ENCODE peak calls at places on chromosomes 7 and 10, in five cellular contexts. H is trophoblast cell, L is epithelial cell of esophagus, S is kidney, W is GM12878. G is an unnamed sample.

GRCh38 chr10:49171326-49172140 is 16.7 kb downstream of the TMEM273 start:
- DNase-seq in S (no peak), W (no peak), H (no peak), L (no peak), G (no peak)

GRCh38 chr7:118573065-118573464 is 348.6 kb downstream of the ANKRD7 start:
- DNase-seq in S (no peak), W (no peak), H (peak), L (peak), G (no peak)

GRCh38 chr7:45151967-45152366 is 5.6 kb upstream of the RAMP3 start:
- DNase-seq in W (no peak), S (no peak), L (no peak), H (no peak), G (no peak)

GRCh38 chr10:32379314-32379949 is 32.5 kb upstream of the EPC1 start:
- DNase-seq in S (no peak), L (peak), H (no peak), W (no peak), G (peak)

GRCh38 chr10:13984647-13985155 is 346.0 kb downstream of the FRMD4A start:
- DNase-seq in H (no peak), S (no peak), L (peak), W (no peak), G (peak)

GRCh38 chr7:22563115-22563514 is 63.1 kb upstream of the STEAP1B start:
- DNase-seq in L (no peak), H (no peak), W (no peak), S (no peak), G (peak)

GRCh38 chr7:47690902-47691558 is 109.1 kb upstream of the TNS3 start:
- DNase-seq in S (no peak), L (no peak), W (no peak), H (no peak), G (peak)

GRCh38 chr7:14424675-14425074 is 435.2 kb upstream of the ETV1 start:
- DNase-seq in W (no peak), H (no peak), S (no peak), L (peak), G (no peak)

GRCh38 chr7:146660839-146661238 is 544.2 kb downstream of the CNTNAP2 start:
- DNase-seq in L (no peak), H (no peak), W (no peak), S (no peak), G (no peak)

GRCh38 chr7:14236834-14237233 is 247.4 kb upstream of the ETV1 start:
- DNase-seq in S (no peak), W (no peak), H (no peak), L (no peak), G (no peak)

GRCh38 chr7:153628825-153629224 is 423.4 kb upstream of the DPP6 start:
- DNase-seq in S (no peak), L (no peak), H (no peak), W (no peak), G (no peak)

GRCh38 chr10:133056001-133056400 is 31.7 kb upstream of the ADGRA1 start:
- DNase-seq in S (no peak), H (no peak), W (no peak), L (no peak), G (no peak)

GRCh38 chr10:6977641-6978627 is 397.9 kb upstream of the PRKCQ start:
- DNase-seq in H (no peak), L (no peak), S (no peak), W (no peak), G (no peak)

GRCh38 chr7:55427800-55428199 is 62.7 kb downstream of the LANCL2 start:
- DNase-seq in W (no peak), L (no peak), H (no peak), S (no peak), G (no peak)

GRCh38 chr7:30977896-30978564 is 14.3 kb downstream of the GHRHR start:
- DNase-seq in L (peak), H (no peak), S (no peak), W (no peak), G (peak)

GRCh38 chr10:21600804-21601512 is 66.9 kb downstream of the MLLT10 start:
- DNase-seq in W (no peak), H (no peak), S (no peak), L (peak), G (no peak)

GRCh38 chr10:31318854-31319601 is at the start of gene ZEB1:
- DNase-seq in S (peak), L (peak), W (no peak), H (peak), G (peak)

GRCh38 chr10:89047397-89047796 is 56.8 kb downstream of the FAS start:
- DNase-seq in S (no peak), L (no peak), W (no peak), H (no peak), G (no peak)

DNA sequence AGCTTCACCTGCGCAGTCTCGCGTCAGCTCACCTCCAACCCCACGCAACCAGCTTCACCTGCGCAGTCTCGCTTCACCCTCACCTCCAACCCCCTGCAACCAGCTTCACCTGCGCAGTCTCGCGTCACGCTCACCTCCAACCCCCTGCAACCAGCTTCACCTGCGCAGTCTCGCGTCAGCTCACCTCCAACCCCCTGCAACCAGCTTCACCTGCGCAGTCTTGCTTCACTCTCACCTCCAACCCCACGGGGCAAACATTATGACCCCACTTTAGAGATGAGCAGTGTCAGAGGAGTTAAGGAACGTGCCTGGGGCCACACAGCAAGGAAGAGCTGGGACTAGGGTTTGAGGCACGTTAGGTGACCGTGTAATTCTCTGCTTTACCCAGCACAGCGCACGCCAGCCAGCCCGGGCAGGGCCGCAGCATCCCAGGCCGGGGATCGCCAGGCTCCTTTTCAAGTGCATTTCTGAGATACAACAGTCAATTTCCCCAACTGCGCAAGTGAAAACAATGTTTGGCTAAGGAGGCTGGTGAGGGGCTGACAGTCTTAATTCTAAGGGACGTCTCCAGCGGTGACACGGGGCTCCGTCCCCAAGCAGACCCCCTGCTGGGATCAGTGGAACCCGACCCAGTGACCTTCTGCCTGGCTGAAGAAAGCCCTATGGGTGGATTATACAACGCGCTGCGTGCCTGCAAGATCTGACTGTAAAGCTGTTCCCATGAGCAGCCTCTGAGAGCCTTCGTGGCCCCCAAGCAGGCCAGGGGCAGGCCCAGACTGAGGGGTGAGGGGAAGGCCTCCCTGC is 22.7 kb upstream of the PDGFA start:
- DNase-seq in L (no peak), S (peak), H (no peak), W (no peak), G (no peak)
- H3K4me3 ChIP-seq in L (no peak), S (no peak), H (no peak), W (no peak), G (peak)

GRCh38 chr7:19442016-19442785 is 266.6 kb downstream of the POLR1F start:
- DNase-seq in S (no peak), W (no peak), H (peak), L (peak), G (peak)

DNA sequence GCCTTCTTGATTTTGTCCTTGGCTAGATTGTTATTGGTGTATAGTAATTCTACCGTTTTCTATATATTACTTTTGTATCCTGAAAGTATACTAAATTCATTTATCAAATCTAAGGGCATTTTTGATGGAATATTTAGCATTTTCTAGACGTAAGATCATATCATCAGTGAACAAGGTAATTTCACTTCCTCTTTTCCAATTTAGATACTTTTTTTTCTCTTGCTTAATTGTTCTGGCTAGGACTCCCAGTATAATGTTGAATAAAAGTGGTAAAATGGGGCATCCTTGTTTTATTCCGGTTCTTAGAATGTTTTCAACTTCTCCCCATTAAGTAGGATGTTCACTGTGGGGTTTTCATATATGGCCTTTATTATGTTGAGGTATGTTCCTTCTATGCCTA is 260.7 kb downstream of the POLR1F start:
- DNase-seq in H (no peak), L (no peak), W (no peak), S (no peak), G (no peak)
- H3K4me3 ChIP-seq in H (no peak), L (no peak), W (no peak), S (no peak), G (no peak)

GRCh38 chr7:84191842-84192241 is 2.7 kb downstream of the SEMA3A start:
- DNase-seq in L (peak), S (no peak), W (no peak), H (no peak), G (no peak)
- H3K4me3 ChIP-seq in L (no peak), S (no peak), W (no peak), H (no peak), G (no peak)

DNA sequence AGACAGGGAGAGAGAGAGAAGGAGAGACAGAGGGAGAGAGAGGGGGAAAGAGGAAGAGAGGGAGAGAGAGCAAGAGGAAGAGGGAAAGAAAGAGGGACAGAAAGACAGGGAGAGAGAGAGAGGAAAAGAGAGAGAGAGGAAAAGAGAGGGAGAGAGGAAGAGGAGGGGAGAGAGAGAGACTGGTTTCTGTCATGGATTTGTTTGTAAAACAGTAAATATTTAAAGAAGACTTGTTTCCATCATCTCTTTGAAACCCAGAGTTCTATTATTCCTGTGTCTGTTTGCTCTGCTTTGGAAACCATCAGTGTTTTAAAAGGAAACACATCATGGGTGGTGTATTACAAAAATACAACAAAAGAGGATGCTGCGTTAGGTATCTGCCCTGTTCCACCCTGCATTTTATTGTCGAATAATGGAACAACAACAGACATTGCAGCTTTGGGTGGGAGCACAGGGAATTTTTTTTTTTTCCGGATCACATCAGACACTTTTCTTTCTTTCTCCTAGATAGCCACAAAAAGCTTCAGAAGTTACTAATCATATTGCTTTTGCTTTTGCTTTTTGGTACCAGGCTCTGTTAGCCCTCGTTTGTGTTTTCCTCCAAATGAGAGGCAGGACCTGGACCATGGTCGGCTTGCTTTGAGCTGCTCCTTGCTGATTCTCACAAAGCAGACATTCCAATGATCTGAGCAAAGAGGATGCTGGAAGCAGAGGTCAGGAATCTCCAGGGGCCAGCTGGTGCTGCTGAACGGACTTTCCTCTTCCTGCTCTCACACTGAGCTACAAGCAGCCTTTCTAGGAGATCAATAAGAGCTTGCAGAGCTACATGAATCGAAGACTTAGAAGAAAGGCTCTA is 150.9 kb upstream of the RSU1 start:
- DNase-seq in L (peak), S (no peak), W (no peak), H (no peak), G (peak)
- H3K4me3 ChIP-seq in L (no peak), S (no peak), W (no peak), H (no peak), G (no peak)

DNA sequence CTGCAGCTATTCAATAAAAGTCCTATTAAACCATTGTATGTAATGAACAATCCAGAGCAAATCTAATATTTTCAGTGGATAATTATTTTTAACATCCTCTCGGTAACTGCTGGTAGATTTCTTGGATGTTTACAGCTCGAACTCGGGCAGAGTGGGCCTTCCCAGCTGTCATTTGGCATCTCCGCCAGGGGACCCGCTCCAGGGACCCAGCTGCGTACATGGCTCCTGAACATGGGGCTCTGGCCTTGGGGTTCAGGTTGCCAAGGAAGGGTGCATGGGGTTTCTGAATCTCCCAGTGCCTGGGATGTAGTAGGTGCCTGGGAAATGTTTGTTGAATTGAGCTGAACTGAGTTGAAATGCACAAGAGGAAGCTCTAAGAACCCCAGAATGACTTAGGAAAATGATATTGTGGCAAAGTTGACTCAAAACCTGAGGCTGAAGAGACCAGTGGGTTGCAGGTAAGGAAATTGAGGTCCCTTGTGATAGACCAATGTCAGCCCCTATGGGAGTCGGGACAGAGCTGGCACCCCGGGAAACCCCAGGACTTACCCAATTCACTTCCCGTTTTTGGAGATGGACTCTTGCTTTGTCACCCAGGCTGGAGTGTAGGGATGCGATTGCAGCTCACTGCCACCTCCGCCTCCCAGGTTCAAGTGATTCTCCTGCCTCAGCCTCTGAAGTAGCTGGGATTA is 228.4 kb downstream of the CUX1 start:
- DNase-seq in S (no peak), L (no peak), H (no peak), W (peak), G (no peak)
- H3K4me3 ChIP-seq in S (no peak), L (no peak), H (no peak), W (no peak), G (no peak)